ENCODE peak calls at places on chromosomes 5 and 9, in four cellular contexts. X is HepG2, F is SK-N-SH, G is A549. M is an unnamed sample.
A peak's percentile ranks its signal among the peaks of the same experiment; 100 is the strongest.

GRCh38 chr9:138115506-138115905 is 237.9 kb downstream of the CACNA1B start:
- DNase-seq in X (no peak), F (peak; percentile 10), G (no peak), M (no peak)

GRCh38 chr9:32419921-32420320 is 35.5 kb downstream of the ACO1 start:
- DNase-seq in X (no peak), F (no peak), G (no peak), M (no peak)

GRCh38 chr5:143134269-143134668 is 269.2 kb downstream of the NR3C1 start:
- DNase-seq in X (no peak), F (no peak), G (no peak), M (no peak)

GRCh38 chr9:87711857-87712800 is 13.8 kb upstream of the CTSL start:
- DNase-seq in X (peak; percentile 27), F (peak; percentile 60), G (peak; percentile 24), M (no peak)

GRCh38 chr5:37722236-37723146 is 117.3 kb downstream of the GDNF start:
- DNase-seq in X (peak; percentile 73), F (no peak), G (peak; percentile 5), M (peak; percentile 59)

GRCh38 chr5:179243333-179243732 is 101.9 kb downstream of the ADAMTS2 start:
- DNase-seq in X (no peak), F (peak; percentile 27), G (no peak), M (no peak)

GRCh38 chr9:114037961-114038723 is 40.0 kb downstream of the AMBP start:
- DNase-seq in X (no peak), F (no peak), G (no peak), M (no peak)

GRCh38 chr9:124721109-124721850 is 49.8 kb downstream of the NR6A1 start:
- DNase-seq in X (peak; percentile 90), F (no peak), G (no peak), M (no peak)

GRCh38 chr5:107873877-107874276 is 203.1 kb upstream of the EFNA5 start:
- DNase-seq in X (no peak), F (no peak), G (no peak), M (no peak)

GRCh38 chr9:132997591-132997990 is 19.1 kb downstream of the GFI1B start:
- DNase-seq in X (peak; percentile 93), F (peak; percentile 10), G (no peak), M (no peak)

GRCh38 chr5:98106116-98107088 is 667.1 kb upstream of the RGMB start:
- DNase-seq in X (no peak), F (no peak), G (no peak), M (no peak)

GRCh38 chr5:100595152-100595811 is 60.1 kb downstream of the FAM174A start:
- DNase-seq in X (peak; percentile 53), F (peak; percentile 1), G (peak; percentile 6), M (no peak)

GRCh38 chr5:94025788-94026473 is 284.5 kb upstream of the POU5F2 start:
- DNase-seq in X (peak; percentile 62), F (no peak), G (no peak), M (no peak)

GRCh38 chr9:20376780-20377179 is 245.5 kb downstream of the MLLT3 start:
- DNase-seq in X (peak; percentile 35), F (no peak), G (no peak), M (no peak)

GRCh38 chr5:177317959-177318377 is 6.3 kb upstream of the MXD3 start:
- DNase-seq in X (peak; percentile 75), F (peak; percentile 73), G (peak; percentile 79), M (no peak)

GRCh38 chr9:114335745-114336144 is 6.1 kb downstream of the ORM2 start:
- DNase-seq in X (no peak), F (no peak), G (no peak), M (no peak)

GRCh38 chr5:142295084-142295758 is 29.6 kb downstream of the SPRY4 start:
- DNase-seq in X (no peak), F (no peak), G (no peak), M (no peak)

GRCh38 chr5:151156732-151157402 is 712 bp downstream of the ANXA6 start:
- DNase-seq in X (no peak), F (peak; percentile 62), G (no peak), M (no peak)

GRCh38 chr5:94031631-94032030 is 290.2 kb upstream of the POU5F2 start:
- DNase-seq in X (no peak), F (no peak), G (no peak), M (no peak)

GRCh38 chr9:15349892-15350761 is 43.1 kb upstream of the TTC39B start:
- DNase-seq in X (peak; percentile 88), F (no peak), G (peak; percentile 38), M (no peak)

GRCh38 chr5:4191024-4191423 is 595.4 kb downstream of the IRX1 start:
- DNase-seq in X (no peak), F (no peak), G (no peak), M (no peak)

GRCh38 chr5:6448141-6448491 is 543 bp upstream of the UBE2QL1 start:
- DNase-seq in X (no peak), F (no peak), G (no peak), M (no peak)

GRCh38 chr5:57650360-57651069 is 167.9 kb upstream of the ACTBL2 start:
- DNase-seq in X (peak; percentile 93), F (peak; percentile 5), G (peak; percentile 4), M (peak; percentile 16)

GRCh38 chr9:4327504-4328191 is 27.8 kb upstream of the GLIS3 start:
- DNase-seq in X (no peak), F (no peak), G (no peak), M (no peak)

GRCh38 chr9:89579741-89580395 is 24.9 kb upstream of the GADD45G start:
- DNase-seq in X (no peak), F (no peak), G (no peak), M (no peak)

GRCh38 chr5:54217826-54218503 is 92.4 kb downstream of the ARL15 start:
- DNase-seq in X (peak; percentile 37), F (peak; percentile 45), G (peak; percentile 30), M (no peak)

GRCh38 chr5:56608216-56608925 is 207.0 kb upstream of the MAP3K1 start:
- DNase-seq in X (no peak), F (no peak), G (no peak), M (no peak)

GRCh38 chr9:96551403-96551802 is 68.2 kb downstream of the CDC14B start:
- DNase-seq in X (no peak), F (no peak), G (no peak), M (no peak)

GRCh38 chr9:108254236-108254635 is 601.5 kb downstream of the ACTL7B start:
- DNase-seq in X (no peak), F (no peak), G (no peak), M (no peak)

GRCh38 chr9:108655818-108656217 is 200.0 kb downstream of the ACTL7B start:
- DNase-seq in X (no peak), F (no peak), G (no peak), M (no peak)

GRCh38 chr5:150016537-150016936 is 16.0 kb downstream of the HMGXB3 start:
- DNase-seq in X (no peak), F (no peak), G (no peak), M (no peak)

GRCh38 chr5:8842906-8843590 is 702.8 kb downstream of the SEMA5A start:
- DNase-seq in X (no peak), F (peak; percentile 27), G (no peak), M (no peak)

GRCh38 chr9:83537331-83538171 is 650 bp downstream of the FRMD3 start:
- DNase-seq in X (no peak), F (peak; percentile 47), G (no peak), M (no peak)

GRCh38 chr5:129460121-129460950 is at the start of gene ADAMTS19:
- DNase-seq in X (no peak), F (peak; percentile 61), G (no peak), M (no peak)

GRCh38 chr9:137083418-137084004 is 3.3 kb upstream of the MAN1B1 start:
- DNase-seq in X (peak; percentile 70), F (no peak), G (peak; percentile 78), M (peak; percentile 66)

GRCh38 chr5:84718377-84718776 is 333.7 kb upstream of the EDIL3 start:
- DNase-seq in X (no peak), F (no peak), G (no peak), M (no peak)

GRCh38 chr5:58898006-58898405 is 315.1 kb downstream of the RAB3C start:
- DNase-seq in X (no peak), F (no peak), G (no peak), M (no peak)
- TF ChIP-seq PBX3 in X (no peak), F (no peak), G (no peak), M (no peak)

DNA sequence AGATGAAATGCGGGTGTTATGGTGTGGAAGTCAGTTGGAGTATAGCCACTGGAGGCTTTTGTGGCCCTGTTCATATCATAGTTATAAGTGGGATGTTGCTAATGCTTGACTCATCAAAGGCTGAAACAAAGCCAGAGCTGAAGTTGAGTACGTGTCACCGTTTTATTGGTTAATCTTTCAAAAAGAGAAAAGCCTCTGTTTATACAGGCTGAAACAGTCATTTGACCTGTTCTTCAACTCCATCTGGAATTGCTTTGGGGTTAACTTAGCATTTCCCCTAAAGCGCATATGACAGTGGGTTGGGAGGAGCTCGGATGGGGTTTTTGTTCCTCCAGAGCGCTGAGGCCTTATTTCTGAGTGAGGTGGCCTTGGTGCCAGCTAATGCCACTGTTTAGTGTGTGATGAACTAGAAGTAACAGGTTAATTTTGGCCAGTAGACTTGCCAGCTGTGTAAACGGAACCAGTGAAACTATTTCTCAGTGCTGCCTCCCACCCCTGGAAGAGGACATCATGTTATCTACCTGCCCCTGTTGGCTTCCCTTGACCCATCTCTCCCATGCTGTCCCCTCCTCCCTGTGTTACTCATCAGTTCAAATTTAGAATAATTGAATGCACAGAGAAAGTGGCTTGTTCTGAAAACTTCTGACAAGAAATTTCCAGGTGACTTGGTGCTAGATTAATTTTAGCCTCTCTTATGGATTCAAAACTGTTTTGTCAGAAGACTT is 34.2 kb downstream of the MTAP start:
- DNase-seq in X (peak; percentile 34), F (no peak), G (no peak), M (no peak)
- TF ChIP-seq PBX3 in X (no peak), F (peak; percentile 73), G (no peak), M (no peak)

DNA sequence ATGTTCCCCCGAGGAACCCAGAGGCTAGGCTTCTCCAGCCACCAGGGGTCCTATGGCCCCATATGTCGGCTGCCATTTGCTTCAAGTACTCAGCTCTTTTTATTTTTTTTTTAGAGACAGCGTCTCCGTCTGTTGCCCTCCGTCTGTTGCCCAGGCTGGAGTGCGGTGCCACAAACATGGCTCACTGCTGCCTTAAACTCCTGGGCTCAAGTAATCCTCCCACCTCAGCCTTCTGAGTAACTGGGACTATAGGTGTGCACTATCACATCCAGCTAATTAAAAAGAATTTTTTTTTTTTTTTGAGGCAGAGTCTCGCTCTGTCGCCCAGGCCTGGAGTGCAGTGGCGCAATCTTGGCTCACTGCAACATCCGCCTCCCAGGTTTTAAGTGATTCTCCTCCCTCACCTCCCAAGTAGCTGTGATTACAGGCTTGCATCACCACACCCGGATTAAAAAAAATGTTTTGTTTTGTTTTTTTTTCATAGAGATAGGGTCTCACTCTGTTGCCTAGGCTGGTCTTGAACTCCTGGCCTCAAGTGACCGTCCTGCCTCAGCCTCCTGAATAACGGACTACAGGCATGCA is 8.9 kb downstream of the CERCAM start:
- DNase-seq in X (no peak), F (no peak), G (no peak), M (no peak)
- TF ChIP-seq PBX3 in X (no peak), F (no peak), G (no peak), M (no peak)

DNA sequence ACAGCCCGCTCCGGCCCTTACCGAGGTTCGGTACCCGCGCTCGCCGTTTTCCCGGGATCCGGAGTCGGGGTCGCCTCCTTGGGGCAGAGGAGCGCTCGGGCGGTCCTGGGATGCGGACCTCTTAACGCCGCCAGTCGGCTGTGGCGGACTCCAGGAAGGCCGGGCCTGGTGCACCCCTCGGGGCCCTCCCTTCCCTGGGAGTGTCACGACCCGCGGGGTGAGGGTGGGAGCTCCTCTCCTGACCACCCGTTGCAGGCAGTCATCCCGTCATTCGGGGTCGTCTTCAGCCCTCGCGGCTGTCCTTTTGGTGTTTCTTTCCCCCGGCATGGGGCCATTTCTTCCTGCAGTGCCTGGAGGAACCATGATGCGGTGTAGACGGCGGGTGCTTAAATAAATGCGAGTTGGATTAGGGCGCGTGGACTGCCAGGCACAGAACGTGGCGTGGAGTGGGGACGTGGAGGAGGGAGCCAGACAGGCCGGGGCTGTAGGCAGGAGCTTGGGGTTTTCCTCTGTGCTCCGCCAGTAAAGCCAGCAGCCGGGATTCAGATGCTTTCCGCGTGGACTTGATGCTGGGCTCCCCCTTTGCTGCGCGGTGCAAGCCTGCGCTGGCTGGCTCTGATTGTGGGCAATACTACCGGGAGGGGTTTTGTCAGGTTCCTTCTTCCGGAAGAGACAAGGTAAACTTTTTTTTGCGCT is 793 bp downstream of the KDM4C start:
- DNase-seq in X (peak; percentile 49), F (peak; percentile 61), G (peak; percentile 50), M (no peak)
- TF ChIP-seq PBX3 in X (no peak), F (no peak), G (no peak), M (no peak)

M was measured in GM12878.